ENCODE peak calls at places on chromosomes 3 and 15, in ten cellular contexts. I is globus pallidus, C is EH, Q is GM20000, U is RWPE1, P is midbrain, B is GM03348, V is body of pancreas, X is amygdala, N is cerebellum. Y is an unnamed sample.
A peak's percentile ranks its signal among the peaks of the same experiment; 100 is the strongest.

GRCh38 chr3:52434491-52435115 is 10.3 kb downstream of the SEMA3G start:
- DNase-seq in I (no peak), C (no peak), Q (no peak), U (no peak), P (no peak), B (no peak), V (no peak), X (no peak), N (no peak), Y (peak; percentile 12)

GRCh38 chr3:191499307-191500125 is 38.6 kb downstream of the PYDC2 start:
- DNase-seq in I (peak; percentile 11), C (peak; percentile 57), Q (no peak), U (peak; percentile 29), P (peak; percentile 11), B (peak; percentile 40), V (peak; percentile 16), X (peak; percentile 20), N (peak; percentile 35), Y (no peak)

GRCh38 chr3:45330500-45331295 is 57.7 kb upstream of the LARS2 start:
- DNase-seq in I (no peak), C (no peak), Q (no peak), U (no peak), P (no peak), B (no peak), V (no peak), X (no peak), N (peak; percentile 85), Y (no peak)

GRCh38 chr15:25847066-25847465 is 16.1 kb downstream of the ATP10A start:
- DNase-seq in I (no peak), C (no peak), Q (no peak), U (no peak), P (no peak), B (no peak), V (no peak), X (no peak), N (no peak), Y (no peak)

GRCh38 chr15:40795019-40795418 is 11.9 kb upstream of the ZFYVE19 start:
- DNase-seq in I (no peak), C (no peak), Q (no peak), U (no peak), P (no peak), B (no peak), V (no peak), X (no peak), N (no peak), Y (no peak)

GRCh38 chr3:148789156-148789555 is 38.5 kb upstream of the CPB1 start:
- DNase-seq in I (peak; percentile 42), C (peak; percentile 31), Q (no peak), U (no peak), P (peak; percentile 41), B (no peak), V (peak; percentile 9), X (no peak), N (no peak), Y (no peak)

GRCh38 chr15:27843146-27843545 is 256.0 kb downstream of the OCA2 start:
- DNase-seq in I (no peak), C (no peak), Q (no peak), U (no peak), P (no peak), B (no peak), V (no peak), X (no peak), N (no peak), Y (no peak)

GRCh38 chr15:51726302-51727073 is 11.0 kb downstream of the LYSMD2 start:
- DNase-seq in I (no peak), C (peak; percentile 95), Q (peak; percentile 58), U (peak; percentile 96), P (no peak), B (peak; percentile 84), V (peak; percentile 47), X (no peak), N (peak; percentile 41), Y (peak; percentile 56)

GRCh38 chr3:4721511-4721911 is 228.4 kb downstream of the ITPR1 start:
- DNase-seq in I (no peak), C (peak; percentile 96), Q (no peak), U (no peak), P (no peak), B (peak; percentile 77), V (no peak), X (no peak), N (no peak), Y (no peak)

GRCh38 chr15:67133738-67134576 is 68.6 kb downstream of the SMAD3 start:
- DNase-seq in I (no peak), C (no peak), Q (peak; percentile 70), U (no peak), P (no peak), B (no peak), V (peak; percentile 41), X (no peak), N (no peak), Y (no peak)

GRCh38 chr3:186882881-186883685 is 40.6 kb downstream of the ADIPOQ start:
- DNase-seq in I (no peak), C (peak; percentile 93), Q (no peak), U (peak; percentile 80), P (no peak), B (peak; percentile 64), V (no peak), X (no peak), N (no peak), Y (no peak)